ENCODE peak calls at places on chromosomes 7 and 10, in five cellular contexts. H, C, R, A and J are unnamed samples. For H3K4me1, the result is how much of the 10 kb centered on the place peaks cover.

GRCh38 chr10:86630079-86630478 is 24.3 kb upstream of the OPN4 start:
- DNase-seq in H (no peak), R (no peak), C (peak), A (no peak), J (peak)

GRCh38 chr7:143205560-143206293 is 16.1 kb upstream of the TAS2R40 start:
- DNase-seq in A (peak), C (no peak), H (peak), R (peak), J (no peak)

GRCh38 chr7:4173615-4174014 is 508.5 kb upstream of the FOXK1 start:
- DNase-seq in H (no peak), R (no peak), A (no peak), C (no peak), J (no peak)

GRCh38 chr10:15824498-15824897 is 35.8 kb downstream of the MINDY3 start:
- DNase-seq in A (no peak), C (no peak), H (peak), R (no peak), J (no peak)

GRCh38 chr7:155763721-155764431 is 48.4 kb downstream of the SHH start:
- DNase-seq in A (peak), H (no peak), R (no peak), C (no peak), J (no peak)

GRCh38 chr10:71070741-71071140 is 141.6 kb upstream of the UNC5B start:
- DNase-seq in C (no peak), R (no peak), H (no peak), A (no peak), J (no peak)

GRCh38 chr10:63573068-63573697 is 52.0 kb downstream of the REEP3 start:
- DNase-seq in A (no peak), H (no peak), R (no peak), C (no peak), J (no peak)

GRCh38 chr7:156616269-156617202 is 24.0 kb upstream of the RNF32 start:
- DNase-seq in A (peak), C (peak), R (peak), H (no peak), J (peak)

GRCh38 chr10:117444497-117445040 is 69.3 kb upstream of the PDZD8 start:
- DNase-seq in R (no peak), C (no peak), A (no peak), H (no peak), J (no peak)

GRCh38 chr7:74002474-74003017 is 25.4 kb upstream of the ELN start:
- DNase-seq in H (no peak), A (peak), R (peak), C (no peak), J (no peak)

GRCh38 chr7:22920664-22921063 is 93.3 kb downstream of the HYCC1 start:
- DNase-seq in R (no peak), C (no peak), H (peak), A (no peak), J (no peak)

DNA sequence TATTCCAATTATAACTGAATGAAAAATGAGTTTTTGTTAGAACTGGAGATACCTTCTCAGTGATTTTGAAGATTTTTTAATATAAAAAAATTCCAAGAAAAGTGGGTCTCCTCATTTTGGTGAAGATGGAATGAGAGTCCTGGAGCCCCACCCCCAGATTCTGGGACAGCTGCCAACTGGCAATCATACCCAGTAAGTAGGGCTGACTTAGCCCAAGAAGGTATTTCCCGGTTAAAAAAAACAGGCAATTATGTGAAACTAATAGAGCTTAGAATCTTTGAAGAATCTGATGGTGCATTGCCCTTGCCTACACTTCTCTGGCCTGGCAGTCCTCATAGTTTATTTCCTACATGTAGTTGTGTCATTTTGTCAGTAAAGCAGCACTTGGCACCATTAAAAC is 52.8 kb upstream of the VWDE start:
- DNase-seq in C (peak), R (no peak), A (no peak), H (no peak), J (peak)
- H3K27ac ChIP-seq in C (no peak), R (no peak), A (no peak), H (no peak), J (no peak)

GRCh38 chr10:103855424-103855823 is at the start of gene SH3PXD2A:
- DNase-seq in A (no peak), H (no peak), R (peak), C (peak), J (peak)
- H3K4me3 ChIP-seq in A (peak), H (no peak), R (peak), C (peak), J (peak)

GRCh38 chr10:43803816-43804215 is 155.1 kb upstream of the ZNF32 start:
- DNase-seq in A (no peak), H (no peak), R (no peak), C (no peak), J (no peak)

GRCh38 chr10:43795639-43796038 is 147.0 kb upstream of the ZNF32 start:
- DNase-seq in R (no peak), C (no peak), A (no peak), H (no peak), J (no peak)

GRCh38 chr10:43802988-43803696 is 154.5 kb upstream of the ZNF32 start:
- DNase-seq in A (no peak), C (no peak), H (no peak), R (no peak), J (no peak)

GRCh38 chr10:43806851-43807640 is 158.4 kb upstream of the ZNF32 start:
- DNase-seq in C (no peak), R (no peak), H (no peak), A (no peak), J (no peak)

DNA sequence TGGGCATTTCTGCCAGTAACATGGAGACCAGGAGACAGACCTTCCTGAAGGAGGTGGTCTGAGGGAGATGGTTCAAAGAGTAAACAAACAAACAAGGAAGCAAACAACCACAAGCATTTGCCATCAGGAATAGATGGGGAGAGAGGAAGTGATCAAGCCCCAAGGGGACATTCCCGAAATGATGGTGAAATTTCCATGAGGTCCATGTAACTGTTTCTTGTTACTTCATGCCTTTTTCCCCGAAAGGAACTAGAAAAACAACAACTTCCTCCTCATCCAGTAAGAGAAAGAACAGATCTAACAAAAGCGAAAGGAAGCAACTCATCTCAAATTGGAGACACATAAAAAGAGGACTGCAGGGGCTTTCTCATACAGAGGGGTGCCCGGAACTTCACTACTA is 152.5 kb upstream of the ZNF32 start:
- DNase-seq in C (no peak), R (no peak), A (no peak), H (no peak), J (no peak)
- H3K4me1 ChIP-seq in C (under half), R (under half), A (under half), H (under half), J (under half)

GRCh38 chr10:125134483-125134848 is 25.9 kb downstream of the CTBP2 start:
- DNase-seq in R (no peak), H (no peak), C (no peak), A (peak), J (peak)

GRCh38 chr10:125134916-125135770 is 25.2 kb downstream of the CTBP2 start:
- DNase-seq in H (no peak), R (no peak), C (no peak), A (no peak), J (peak)

GRCh38 chr10:125135771-125136035 is 24.7 kb downstream of the CTBP2 start:
- DNase-seq in H (no peak), R (no peak), C (no peak), A (no peak), J (peak)

GRCh38 chr10:125132331-125132730 is 28.0 kb downstream of the CTBP2 start:
- DNase-seq in C (no peak), A (no peak), H (no peak), R (no peak), J (peak)

GRCh38 chr10:125133706-125134482 is 26.5 kb downstream of the CTBP2 start:
- DNase-seq in R (no peak), H (no peak), A (no peak), C (no peak), J (no peak)
- H3K27ac ChIP-seq in R (no peak), H (no peak), A (peak), C (peak), J (peak)

GRCh38 chr7:2101630-2102374 is 130.9 kb downstream of the MAD1L1 start:
- DNase-seq in R (no peak), A (no peak), C (no peak), H (no peak), J (no peak)
- H3K4me3 ChIP-seq in R (no peak), A (no peak), C (no peak), H (no peak), J (no peak)

GRCh38 chr10:132425029-132425758 is 28.2 kb downstream of the PWWP2B start:
- DNase-seq in A (no peak), H (no peak), R (no peak), C (no peak), J (no peak)
- H3K4me1 ChIP-seq in A (under half), H (under half), R (under half), C (under half), J (under half)

GRCh38 chr7:28301148-28301641 is 111.1 kb upstream of the CREB5 start:
- DNase-seq in C (no peak), H (no peak), R (no peak), A (no peak), J (peak)
- H3K27ac ChIP-seq in C (no peak), H (no peak), R (no peak), A (no peak), J (peak)